ENCODE peak calls at places on chromosomes 12 and 14, in six cellular contexts. E is A673, Q is transverse colon, O is GM10248, N is brain microvascular endothelial cell, W is mammary epithelial cell. D is an unnamed sample.

GRCh38 chr12:115097406-115097805 is 413.4 kb upstream of the TBX3 start:
- DNase-seq in E (no peak), Q (no peak), O (no peak), N (no peak), W (no peak), D (no peak)

GRCh38 chr14:52032196-52032865 is 36.5 kb downstream of the NID2 start:
- DNase-seq in E (no peak), Q (no peak), O (no peak), N (no peak), W (no peak), D (no peak)

GRCh38 chr12:124655317-124656213 is 88.2 kb upstream of the NCOR2 start:
- DNase-seq in E (peak), Q (peak), O (no peak), N (peak), W (no peak), D (no peak)

GRCh38 chr12:39275846-39276245 is 167.1 kb downstream of the KIF21A start:
- DNase-seq in E (no peak), Q (no peak), O (no peak), N (no peak), W (no peak), D (no peak)

GRCh38 chr12:109782322-109782695 is 50.9 kb downstream of the TRPV4 start:
- DNase-seq in E (no peak), Q (no peak), O (no peak), N (no peak), W (no peak), D (no peak)

GRCh38 chr14:104436741-104437701 is 142.5 kb upstream of the C14orf180 start:
- DNase-seq in E (no peak), Q (peak), O (peak), N (no peak), W (no peak), D (no peak)

GRCh38 chr14:105141486-105142281 is 26.9 kb downstream of the JAG2 start:
- DNase-seq in E (no peak), Q (peak), O (no peak), N (no peak), W (no peak), D (no peak)

GRCh38 chr12:12927211-12928079 is 24.5 kb downstream of the GPRC5D start:
- DNase-seq in E (peak), Q (peak), O (no peak), N (no peak), W (peak), D (no peak)

GRCh38 chr14:30223385-30223785 is 295.7 kb upstream of the PRKD1 start:
- DNase-seq in E (no peak), Q (peak), O (no peak), N (peak), W (peak), D (no peak)

GRCh38 chr12:16153273-16153672 is 124.2 kb downstream of the SLC15A5 start:
- DNase-seq in E (no peak), Q (no peak), O (no peak), N (no peak), W (no peak), D (no peak)

GRCh38 chr14:23624830-23625404 is 11.2 kb upstream of the DHRS2 start:
- DNase-seq in E (no peak), Q (no peak), O (no peak), N (no peak), W (no peak), D (no peak)

GRCh38 chr14:104966261-104967143 is 11.7 kb downstream of the AHNAK2 start:
- DNase-seq in E (no peak), Q (no peak), O (no peak), N (no peak), W (no peak), D (no peak)

GRCh38 chr12:94289551-94290312 is 141.4 kb downstream of the PLXNC1 start:
- DNase-seq in E (peak), Q (no peak), O (no peak), N (peak), W (peak), D (no peak)

GRCh38 chr12:57864382-57864781 is 17.9 kb upstream of the CTDSP2 start:
- DNase-seq in E (peak), Q (no peak), O (no peak), N (no peak), W (no peak), D (no peak)

GRCh38 chr14:22887260-22887989 is 4.4 kb downstream of the REM2 start:
- DNase-seq in E (peak), Q (peak), O (peak), N (peak), W (peak), D (peak)

GRCh38 chr14:64454671-64455070 is 10.6 kb upstream of the AKAP5 start:
- DNase-seq in E (no peak), Q (no peak), O (no peak), N (no peak), W (no peak), D (no peak)

GRCh38 chr14:101331141-101331525 is 230.2 kb upstream of the DIO3 start:
- DNase-seq in E (no peak), Q (no peak), O (no peak), N (no peak), W (no peak), D (no peak)

GRCh38 chr12:119699199-119699765 is 31.3 kb downstream of the PRKAB1 start:
- DNase-seq in E (no peak), Q (no peak), O (no peak), N (no peak), W (no peak), D (no peak)

GRCh38 chr14:85554106-85554505 is 24.2 kb downstream of the FLRT2 start:
- DNase-seq in E (no peak), Q (no peak), O (no peak), N (no peak), W (no peak), D (no peak)

GRCh38 chr12:82870825-82871377 is 184.2 kb downstream of the TMTC2 start:
- DNase-seq in E (peak), Q (no peak), O (no peak), N (no peak), W (no peak), D (no peak)

GRCh38 chr12:67354966-67355365 is 85.8 kb downstream of the CAND1 start:
- DNase-seq in E (no peak), Q (no peak), O (no peak), N (no peak), W (no peak), D (no peak)

GRCh38 chr14:94469261-94469660 is 6.7 kb downstream of the SERPINA9 start:
- DNase-seq in E (no peak), Q (no peak), O (no peak), N (no peak), W (no peak), D (no peak)

GRCh38 chr12:118704517-118704916 is 276.8 kb upstream of the SRRM4 start:
- DNase-seq in E (no peak), Q (no peak), O (no peak), N (no peak), W (no peak), D (no peak)

GRCh38 chr12:123431951-123432886 is 4.3 kb downstream of the RILPL2 start:
- DNase-seq in E (no peak), Q (no peak), O (no peak), N (no peak), W (peak), D (no peak)
- TF ChIP-seq CTCF in E (no peak), Q (no peak), O (no peak), N (no peak), W (no peak), D (no peak)

GRCh38 chr12:111599459-111600295 is 562 bp upstream of the ATXN2 start:
- DNase-seq in E (peak), Q (peak), O (peak), N (peak), W (peak), D (peak)
- TF ChIP-seq CTCF in E (no peak), Q (no peak), O (no peak), N (peak), W (no peak), D (no peak)

GRCh38 chr12:131830335-131831020 is 2.3 kb downstream of the MMP17 start:
- DNase-seq in E (peak), Q (peak), O (peak), N (peak), W (peak), D (peak)
- TF ChIP-seq CTCF in E (peak), Q (peak), O (peak), N (peak), W (peak), D (peak)

GRCh38 chr12:48973531-48973930 is 2.0 kb upstream of the WNT10B start:
- DNase-seq in E (no peak), Q (no peak), O (no peak), N (no peak), W (no peak), D (peak)

GRCh38 chr12:48970702-48971334 is 717 bp downstream of the WNT10B start:
- DNase-seq in E (no peak), Q (no peak), O (no peak), N (no peak), W (no peak), D (peak)

GRCh38 chr12:48973084-48973483 is 1.5 kb upstream of the WNT10B start:
- DNase-seq in E (no peak), Q (no peak), O (no peak), N (no peak), W (no peak), D (peak)

GRCh38 chr12:48973992-48974673 is 2.6 kb upstream of the WNT10B start:
- DNase-seq in E (no peak), Q (no peak), O (peak), N (peak), W (no peak), D (peak)

GRCh38 chr12:48972213-48973021 is 882 bp upstream of the WNT10B start:
- DNase-seq in E (no peak), Q (no peak), O (no peak), N (no peak), W (peak), D (peak)
- TF ChIP-seq CTCF in E (no peak), Q (no peak), O (no peak), N (peak), W (no peak), D (no peak)

DNA sequence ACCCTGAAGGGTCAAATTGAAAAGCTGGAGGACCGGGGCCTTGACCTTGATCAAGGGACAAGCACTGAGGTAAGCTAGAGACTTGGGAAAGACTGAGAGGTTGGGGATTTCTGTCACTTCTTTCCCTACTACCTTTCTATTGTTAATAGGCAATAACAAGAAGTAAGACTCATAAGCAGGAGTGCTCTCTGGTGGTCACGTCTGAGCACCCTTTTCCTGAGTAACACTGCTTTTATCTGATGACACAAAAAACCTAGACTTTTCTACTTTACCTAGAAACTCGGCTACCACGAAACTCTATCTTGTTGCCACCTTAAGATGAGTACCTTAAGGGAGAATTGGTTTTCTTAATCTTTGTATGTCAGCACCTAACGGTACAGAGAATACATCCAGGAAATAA is 35.5 kb upstream of the PPFIBP1 start:
- DNase-seq in E (no peak), Q (no peak), O (no peak), N (no peak), W (peak), D (no peak)
- TF ChIP-seq CTCF in E (no peak), Q (no peak), O (no peak), N (peak), W (no peak), D (no peak)

GRCh38 chr12:85575115-85576096 is 260.8 kb downstream of the RASSF9 start:
- DNase-seq in E (peak), Q (peak), O (peak), N (peak), W (peak), D (peak)
- TF ChIP-seq CTCF in E (peak), Q (peak), O (peak), N (peak), W (peak), D (peak)

DNA sequence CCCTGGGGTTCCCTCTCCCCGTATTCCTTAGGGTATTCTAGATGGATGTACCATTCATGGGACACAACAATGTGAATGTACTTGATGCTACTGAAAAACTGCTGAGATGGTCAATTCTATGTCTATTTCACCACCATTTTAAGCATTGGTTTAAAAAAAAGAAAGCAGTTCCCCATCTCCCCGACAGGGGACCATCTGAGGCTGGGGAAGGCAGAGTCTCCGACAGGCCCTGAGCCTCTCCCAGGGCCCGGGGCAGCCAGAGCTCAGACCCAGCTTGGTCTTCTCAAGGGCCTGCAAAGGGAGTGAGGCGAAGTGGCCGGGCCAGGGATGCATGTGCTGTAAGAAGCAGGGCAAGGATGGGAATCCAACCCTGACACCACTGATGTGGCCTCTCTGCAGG is 234.2 kb downstream of the BCL11B start:
- DNase-seq in E (no peak), Q (no peak), O (no peak), N (no peak), W (no peak), D (no peak)
- TF ChIP-seq CTCF in E (peak), Q (no peak), O (no peak), N (peak), W (no peak), D (no peak)

DNA sequence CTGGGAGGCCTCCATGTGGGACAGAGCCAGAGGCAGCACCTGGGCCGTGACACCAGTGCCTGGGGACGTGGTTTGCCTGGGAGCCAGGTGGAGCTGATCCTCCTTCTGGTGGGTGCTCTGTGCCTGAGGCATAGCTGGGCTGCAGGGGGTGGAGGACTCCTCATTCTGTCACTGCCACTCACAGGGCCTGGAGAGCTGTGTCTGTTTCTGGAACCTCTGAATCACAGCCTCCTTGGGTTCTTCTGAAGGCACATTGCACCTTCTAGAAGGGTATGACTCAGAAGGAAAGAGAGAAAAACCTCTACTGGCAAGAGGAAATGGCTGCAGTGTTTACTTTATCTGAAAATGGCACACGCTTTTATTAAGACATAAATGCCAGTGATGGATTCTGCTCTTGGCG is 659.8 kb downstream of the VRK1 start:
- DNase-seq in E (peak), Q (no peak), O (no peak), N (no peak), W (no peak), D (no peak)
- TF ChIP-seq CTCF in E (no peak), Q (no peak), O (no peak), N (no peak), W (no peak), D (no peak)

D was measured in GM13977.